ENCODE peak calls at places on chromosomes 11 and 22, in ten cellular contexts. L is stimulated activated CD4-positive, alpha-beta T cell treated with anti-CD3 and anti-CD28 coated beads, TNF-alpha, amount 100 ng/mL, for 1 hour; U is substantia nigra; X is astrocyte of the spinal cord; B is stimulated activated CD8-positive, alpha-beta memory T cell treated with anti-CD3 and anti-CD28 coated beads, Interleukin-2, amount 100 ng/mL, for 1 hour; J is H9; V is left ventricle myocardium superior; R is activated CD4-positive, CD25-positive, alpha-beta regulatory T cell treated with anti-CD3 and anti-CD28 coated beads, Interleukin-2, amount 50 U/mL, for 72 hours; Z is activated CD8-positive, alpha-beta T cell treated with anti-CD3 and anti-CD28 coated beads for 36 hours; E is MCF 10A. O is an unnamed sample.

GRCh38 chr11:119323532-119324033 is 6.7 kb upstream of the MCAM start:
- DNase-seq in B (peak; percentile 58), X (peak; percentile 71), E (peak; percentile 80), J (peak; percentile 82), Z (peak; percentile 94), L (peak; percentile 62), U (peak; percentile 70), V (peak; percentile 73), R (peak; percentile 83), O (peak; percentile 52)

GRCh38 chr11:95363710-95364109 is 132.7 kb upstream of the SESN3 start:
- DNase-seq in E (no peak), U (no peak), X (no peak), R (no peak), V (no peak), Z (no peak), B (no peak), J (peak; percentile 71), L (no peak), O (no peak)

GRCh38 chr11:72812604-72812967 is 1.6 kb upstream of the ATG16L2 start:
- DNase-seq in J (no peak), Z (no peak), U (no peak), E (peak; percentile 44), X (no peak), R (no peak), L (no peak), B (no peak), V (no peak), O (no peak)

GRCh38 chr22:46763051-46763705 is 728 bp downstream of the TBC1D22A start:
- DNase-seq in X (peak; percentile 57), E (no peak), L (no peak), J (no peak), Z (peak; percentile 59), R (no peak), U (no peak), B (no peak), V (peak; percentile 67), O (no peak)

GRCh38 chr11:11789735-11790369 is 51.9 kb upstream of the USP47 start:
- DNase-seq in X (peak; percentile 19), Z (peak; percentile 36), R (no peak), L (no peak), B (no peak), J (no peak), E (peak; percentile 25), U (no peak), V (no peak), O (no peak)

GRCh38 chr11:72712168-72712721 is 38.0 kb upstream of the PDE2A start:
- DNase-seq in V (peak; percentile 73), E (no peak), J (no peak), U (peak; percentile 52), R (no peak), Z (no peak), X (no peak), B (no peak), L (no peak), O (no peak)

GRCh38 chr22:39493759-39494158 is 8.3 kb upstream of the MIEF1 start:
- DNase-seq in B (no peak), L (no peak), X (peak; percentile 51), R (no peak), U (no peak), E (no peak), Z (no peak), V (no peak), J (no peak), O (peak; percentile 48)

GRCh38 chr11:46557684-46558151 is 36.1 kb downstream of the AMBRA1 start:
- DNase-seq in B (no peak), R (no peak), Z (no peak), X (peak; percentile 25), V (no peak), L (no peak), J (no peak), E (peak; percentile 58), U (no peak), O (peak; percentile 45)

GRCh38 chr11:763073-763463 is 14.2 kb downstream of the GATD1 start:
- DNase-seq in U (no peak), B (no peak), E (peak; percentile 67), L (no peak), J (peak; percentile 76), V (no peak), R (no peak), X (no peak), Z (no peak), O (peak; percentile 32)

GRCh38 chr11:112996924-112997323 is 35.7 kb downstream of the NCAM1 start:
- DNase-seq in V (no peak), R (no peak), E (no peak), Z (no peak), U (no peak), B (no peak), X (no peak), J (no peak), L (no peak), O (no peak)

GRCh38 chr11:88327462-88328143 is 9.9 kb downstream of the CTSC start:
- DNase-seq in U (no peak), Z (no peak), R (no peak), V (no peak), X (no peak), B (no peak), J (no peak), L (no peak), E (no peak), O (no peak)

GRCh38 chr11:6667733-6668374 is 12.2 kb upstream of the DCHS1 start:
- DNase-seq in R (no peak), U (no peak), X (peak; percentile 43), E (peak; percentile 43), Z (peak; percentile 59), B (no peak), J (no peak), V (no peak), L (no peak), O (peak; percentile 12)

GRCh38 chr11:115421338-115422012 is 82.7 kb downstream of the CADM1 start:
- DNase-seq in E (no peak), J (no peak), R (no peak), X (no peak), U (no peak), B (no peak), V (peak; percentile 37), L (no peak), Z (no peak), O (no peak)

GRCh38 chr11:75946531-75947530 is 131.8 kb downstream of the UVRAG start:
- DNase-seq in E (no peak), Z (no peak), U (no peak), J (peak; percentile 31), V (no peak), R (no peak), L (no peak), B (no peak), X (peak; percentile 89), O (peak; percentile 28)

GRCh38 chr11:70212227-70212811 is 9.2 kb downstream of the FADD start:
- DNase-seq in V (no peak), X (no peak), E (no peak), U (no peak), Z (no peak), B (no peak), R (no peak), L (no peak), J (peak; percentile 65), O (no peak)

GRCh38 chr22:37100589-37101127 is 8.9 kb downstream of the TMPRSS6 start:
- DNase-seq in L (no peak), R (peak; percentile 50), Z (peak; percentile 71), J (no peak), X (no peak), B (no peak), E (no peak), U (no peak), V (no peak), O (no peak)

GRCh38 chr22:50725597-50725996 is 12.4 kb upstream of the ACR start:
- DNase-seq in L (no peak), R (no peak), Z (no peak), B (no peak), E (no peak), V (peak; percentile 17), U (no peak), X (no peak), J (no peak), O (no peak)

GRCh38 chr11:83152245-83152644 is 4.7 kb upstream of the PCF11 start:
- DNase-seq in U (no peak), J (no peak), E (no peak), B (no peak), X (no peak), V (no peak), Z (no peak), R (no peak), L (no peak), O (no peak)

GRCh38 chr11:120974980-120975379 is 48.9 kb upstream of the TBCEL start:
- DNase-seq in X (no peak), B (no peak), E (no peak), Z (no peak), L (no peak), U (no peak), R (no peak), J (no peak), V (no peak), O (no peak)

GRCh38 chr11:77195071-77195705 is 67.1 kb downstream of the MYO7A start:
- DNase-seq in X (no peak), L (no peak), J (no peak), E (no peak), V (peak; percentile 59), R (no peak), Z (no peak), U (no peak), B (no peak), O (no peak)

GRCh38 chr11:63901660-63902059 is 15.3 kb downstream of the RCOR2 start:
- DNase-seq in R (no peak), X (no peak), J (no peak), V (no peak), Z (peak; percentile 25), E (peak; percentile 27), U (no peak), B (no peak), L (no peak), O (no peak)

GRCh38 chr11:133180201-133180600 is 352.1 kb downstream of the OPCML start:
- DNase-seq in U (no peak), Z (no peak), X (no peak), E (no peak), J (no peak), R (no peak), B (no peak), L (no peak), V (no peak), O (no peak)

GRCh38 chr22:39277135-39277607 is 32.4 kb upstream of the PDGFB start:
- DNase-seq in L (no peak), U (no peak), E (peak; percentile 50), X (peak; percentile 60), Z (no peak), J (no peak), V (no peak), R (no peak), B (no peak), O (peak; percentile 45)

GRCh38 chr11:77046060-77046501 is 11.9 kb downstream of the B3GNT6 start:
- DNase-seq in V (peak; percentile 41), X (no peak), B (peak; percentile 19), E (peak; percentile 44), J (peak; percentile 78), Z (peak; percentile 72), L (peak; percentile 27), U (no peak), R (peak; percentile 70), O (peak; percentile 33)

GRCh38 chr11:82229346-82229745 is 504.3 kb downstream of the FAM181B start:
- DNase-seq in E (peak; percentile 47), B (no peak), L (no peak), U (no peak), R (no peak), X (peak; percentile 33), Z (no peak), J (no peak), V (no peak), O (peak; percentile 2)

GRCh38 chr11:23976776-23977380 is 520.0 kb upstream of the LUZP2 start:
- DNase-seq in B (no peak), E (no peak), R (no peak), U (no peak), X (peak; percentile 78), V (no peak), L (no peak), Z (no peak), J (no peak), O (no peak)

GRCh38 chr11:2295971-2296912 is 5.5 kb downstream of the C11orf21 start:
- DNase-seq in L (no peak), E (no peak), Z (no peak), B (no peak), V (no peak), U (no peak), X (no peak), R (peak; percentile 25), J (peak; percentile 18), O (no peak)

GRCh38 chr22:49906799-49907290 is 11.4 kb downstream of the ALG12 start:
- DNase-seq in R (no peak), X (no peak), V (no peak), J (no peak), B (no peak), U (no peak), Z (no peak), E (no peak), L (no peak), O (no peak)

O was measured in mammary epithelial cell.